ENCODE peak calls at places on chromosomes 13 and 19, in seven cellular contexts. One of them, this sample, is unnamed.

GRCh38 chr19:5125797-5126497 is 157.0 kb downstream of the KDM4B start:
- DNase-seq in activated naive CD4-positive, alpha-beta T cell treated with anti-CD3 and anti-CD28 coated beads, Interleukin-2, amount 10 ng/mL, durations not matched to agents 7 days and 5 days: no peak
- DNase-seq in spleen: no peak
- DNase-seq in stimulated activated CD8-positive, alpha-beta memory T cell treated with anti-CD3 and anti-CD28 coated beads, Interleukin-15, amount 100 ng/mL, for 24 hours: no peak
- DNase-seq in naive thymus-derived CD8-positive, alpha-beta T cell: peak; percentile 50
- DNase-seq in brain pericyte: no peak
- DNase-seq in effector CD4-positive, alpha-beta T cell: no peak
- DNase-seq in this sample: no peak

GRCh38 chr13:34357435-34358232 is 539.7 kb downstream of the RFC3 start:
- DNase-seq in effector CD4-positive, alpha-beta T cell: no peak
- DNase-seq in spleen: no peak
- DNase-seq in activated naive CD4-positive, alpha-beta T cell treated with anti-CD3 and anti-CD28 coated beads, Interleukin-2, amount 10 ng/mL, durations not matched to agents 7 days and 5 days: no peak
- DNase-seq in brain pericyte: no peak
- DNase-seq in stimulated activated CD8-positive, alpha-beta memory T cell treated with anti-CD3 and anti-CD28 coated beads, Interleukin-15, amount 100 ng/mL, for 24 hours: no peak
- DNase-seq in naive thymus-derived CD8-positive, alpha-beta T cell: no peak
- DNase-seq in this sample: no peak

GRCh38 chr19:16066611-16067104 is 9.6 kb upstream of the TPM4 start:
- DNase-seq in brain pericyte: no peak
- DNase-seq in effector CD4-positive, alpha-beta T cell: peak; percentile 35
- DNase-seq in spleen: peak; percentile 82
- DNase-seq in naive thymus-derived CD8-positive, alpha-beta T cell: peak; percentile 54
- DNase-seq in activated naive CD4-positive, alpha-beta T cell treated with anti-CD3 and anti-CD28 coated beads, Interleukin-2, amount 10 ng/mL, durations not matched to agents 7 days and 5 days: peak; percentile 72
- DNase-seq in stimulated activated CD8-positive, alpha-beta memory T cell treated with anti-CD3 and anti-CD28 coated beads, Interleukin-15, amount 100 ng/mL, for 24 hours: no peak
- DNase-seq in this sample: no peak

GRCh38 chr13:76884571-76885202 is 1.5 kb downstream of the KCTD12 start:
- DNase-seq in spleen: no peak
- DNase-seq in brain pericyte: no peak
- DNase-seq in stimulated activated CD8-positive, alpha-beta memory T cell treated with anti-CD3 and anti-CD28 coated beads, Interleukin-15, amount 100 ng/mL, for 24 hours: no peak
- DNase-seq in effector CD4-positive, alpha-beta T cell: no peak
- DNase-seq in activated naive CD4-positive, alpha-beta T cell treated with anti-CD3 and anti-CD28 coated beads, Interleukin-2, amount 10 ng/mL, durations not matched to agents 7 days and 5 days: peak; percentile 22
- DNase-seq in naive thymus-derived CD8-positive, alpha-beta T cell: no peak
- DNase-seq in this sample: no peak

GRCh38 chr13:111517641-111518010 is 197.2 kb downstream of the TEX29 start:
- DNase-seq in activated naive CD4-positive, alpha-beta T cell treated with anti-CD3 and anti-CD28 coated beads, Interleukin-2, amount 10 ng/mL, durations not matched to agents 7 days and 5 days: no peak
- DNase-seq in effector CD4-positive, alpha-beta T cell: no peak
- DNase-seq in stimulated activated CD8-positive, alpha-beta memory T cell treated with anti-CD3 and anti-CD28 coated beads, Interleukin-15, amount 100 ng/mL, for 24 hours: no peak
- DNase-seq in brain pericyte: no peak
- DNase-seq in naive thymus-derived CD8-positive, alpha-beta T cell: no peak
- DNase-seq in spleen: no peak
- DNase-seq in this sample: no peak

GRCh38 chr13:100356889-100357288 is 231.7 kb downstream of the GGACT start:
- DNase-seq in activated naive CD4-positive, alpha-beta T cell treated with anti-CD3 and anti-CD28 coated beads, Interleukin-2, amount 10 ng/mL, durations not matched to agents 7 days and 5 days: no peak
- DNase-seq in naive thymus-derived CD8-positive, alpha-beta T cell: no peak
- DNase-seq in brain pericyte: no peak
- DNase-seq in effector CD4-positive, alpha-beta T cell: no peak
- DNase-seq in spleen: no peak
- DNase-seq in stimulated activated CD8-positive, alpha-beta memory T cell treated with anti-CD3 and anti-CD28 coated beads, Interleukin-15, amount 100 ng/mL, for 24 hours: no peak
- DNase-seq in this sample: no peak

GRCh38 chr19:51258165-51258564 is 7.3 kb downstream of the SIGLECL1 start:
- DNase-seq in activated naive CD4-positive, alpha-beta T cell treated with anti-CD3 and anti-CD28 coated beads, Interleukin-2, amount 10 ng/mL, durations not matched to agents 7 days and 5 days: peak; percentile 49
- DNase-seq in brain pericyte: no peak
- DNase-seq in naive thymus-derived CD8-positive, alpha-beta T cell: no peak
- DNase-seq in spleen: no peak
- DNase-seq in effector CD4-positive, alpha-beta T cell: no peak
- DNase-seq in stimulated activated CD8-positive, alpha-beta memory T cell treated with anti-CD3 and anti-CD28 coated beads, Interleukin-15, amount 100 ng/mL, for 24 hours: no peak
- DNase-seq in this sample: no peak

GRCh38 chr13:46637213-46637612 is 84.2 kb downstream of the LRCH1 start:
- DNase-seq in naive thymus-derived CD8-positive, alpha-beta T cell: no peak
- DNase-seq in effector CD4-positive, alpha-beta T cell: no peak
- DNase-seq in activated naive CD4-positive, alpha-beta T cell treated with anti-CD3 and anti-CD28 coated beads, Interleukin-2, amount 10 ng/mL, durations not matched to agents 7 days and 5 days: no peak
- DNase-seq in brain pericyte: no peak
- DNase-seq in spleen: no peak
- DNase-seq in stimulated activated CD8-positive, alpha-beta memory T cell treated with anti-CD3 and anti-CD28 coated beads, Interleukin-15, amount 100 ng/mL, for 24 hours: no peak
- DNase-seq in this sample: no peak

GRCh38 chr19:39171479-39172465 is 25.0 kb upstream of the NCCRP1 start:
- DNase-seq in stimulated activated CD8-positive, alpha-beta memory T cell treated with anti-CD3 and anti-CD28 coated beads, Interleukin-15, amount 100 ng/mL, for 24 hours: no peak
- DNase-seq in activated naive CD4-positive, alpha-beta T cell treated with anti-CD3 and anti-CD28 coated beads, Interleukin-2, amount 10 ng/mL, durations not matched to agents 7 days and 5 days: no peak
- DNase-seq in effector CD4-positive, alpha-beta T cell: no peak
- DNase-seq in spleen: peak; percentile 71
- DNase-seq in naive thymus-derived CD8-positive, alpha-beta T cell: no peak
- DNase-seq in brain pericyte: peak; percentile 31
- DNase-seq in this sample: no peak

GRCh38 chr19:10686661-10687517 is 14.3 kb upstream of the QTRT1 start:
- DNase-seq in activated naive CD4-positive, alpha-beta T cell treated with anti-CD3 and anti-CD28 coated beads, Interleukin-2, amount 10 ng/mL, durations not matched to agents 7 days and 5 days: no peak
- DNase-seq in stimulated activated CD8-positive, alpha-beta memory T cell treated with anti-CD3 and anti-CD28 coated beads, Interleukin-15, amount 100 ng/mL, for 24 hours: no peak
- DNase-seq in brain pericyte: no peak
- DNase-seq in spleen: no peak
- DNase-seq in naive thymus-derived CD8-positive, alpha-beta T cell: no peak
- DNase-seq in effector CD4-positive, alpha-beta T cell: no peak
- DNase-seq in this sample: no peak

GRCh38 chr19:45922281-45922680 is 7.7 kb upstream of the NANOS2 start:
- DNase-seq in naive thymus-derived CD8-positive, alpha-beta T cell: no peak
- DNase-seq in activated naive CD4-positive, alpha-beta T cell treated with anti-CD3 and anti-CD28 coated beads, Interleukin-2, amount 10 ng/mL, durations not matched to agents 7 days and 5 days: no peak
- DNase-seq in stimulated activated CD8-positive, alpha-beta memory T cell treated with anti-CD3 and anti-CD28 coated beads, Interleukin-15, amount 100 ng/mL, for 24 hours: no peak
- DNase-seq in effector CD4-positive, alpha-beta T cell: no peak
- DNase-seq in brain pericyte: no peak
- DNase-seq in spleen: no peak
- DNase-seq in this sample: no peak

GRCh38 chr19:3375221-3376088 is 9.1 kb downstream of the NFIC start:
- DNase-seq in activated naive CD4-positive, alpha-beta T cell treated with anti-CD3 and anti-CD28 coated beads, Interleukin-2, amount 10 ng/mL, durations not matched to agents 7 days and 5 days: no peak
- DNase-seq in stimulated activated CD8-positive, alpha-beta memory T cell treated with anti-CD3 and anti-CD28 coated beads, Interleukin-15, amount 100 ng/mL, for 24 hours: no peak
- DNase-seq in naive thymus-derived CD8-positive, alpha-beta T cell: no peak
- DNase-seq in spleen: peak; percentile 90
- DNase-seq in brain pericyte: no peak
- DNase-seq in effector CD4-positive, alpha-beta T cell: no peak
- DNase-seq in this sample: no peak

GRCh38 chr13:51910508-51910907 is 48.7 kb downstream of the CCDC70 start:
- DNase-seq in stimulated activated CD8-positive, alpha-beta memory T cell treated with anti-CD3 and anti-CD28 coated beads, Interleukin-15, amount 100 ng/mL, for 24 hours: no peak
- DNase-seq in brain pericyte: no peak
- DNase-seq in spleen: no peak
- DNase-seq in activated naive CD4-positive, alpha-beta T cell treated with anti-CD3 and anti-CD28 coated beads, Interleukin-2, amount 10 ng/mL, durations not matched to agents 7 days and 5 days: no peak
- DNase-seq in naive thymus-derived CD8-positive, alpha-beta T cell: no peak
- DNase-seq in effector CD4-positive, alpha-beta T cell: no peak
- DNase-seq in this sample: no peak

GRCh38 chr13:41974262-41974900 is 13.5 kb upstream of the VWA8 start:
- DNase-seq in brain pericyte: no peak
- DNase-seq in spleen: no peak
- DNase-seq in effector CD4-positive, alpha-beta T cell: no peak
- DNase-seq in stimulated activated CD8-positive, alpha-beta memory T cell treated with anti-CD3 and anti-CD28 coated beads, Interleukin-15, amount 100 ng/mL, for 24 hours: no peak
- DNase-seq in activated naive CD4-positive, alpha-beta T cell treated with anti-CD3 and anti-CD28 coated beads, Interleukin-2, amount 10 ng/mL, durations not matched to agents 7 days and 5 days: no peak
- DNase-seq in naive thymus-derived CD8-positive, alpha-beta T cell: no peak
- DNase-seq in this sample: no peak

GRCh38 chr13:22929391-22930126 is 251.2 kb upstream of the SGCG start:
- DNase-seq in stimulated activated CD8-positive, alpha-beta memory T cell treated with anti-CD3 and anti-CD28 coated beads, Interleukin-15, amount 100 ng/mL, for 24 hours: no peak
- DNase-seq in brain pericyte: no peak
- DNase-seq in naive thymus-derived CD8-positive, alpha-beta T cell: no peak
- DNase-seq in activated naive CD4-positive, alpha-beta T cell treated with anti-CD3 and anti-CD28 coated beads, Interleukin-2, amount 10 ng/mL, durations not matched to agents 7 days and 5 days: no peak
- DNase-seq in effector CD4-positive, alpha-beta T cell: no peak
- DNase-seq in spleen: no peak
- DNase-seq in this sample: no peak

GRCh38 chr13:52599853-52600603 is 42.2 kb upstream of the HNRNPA1L2 start:
- DNase-seq in naive thymus-derived CD8-positive, alpha-beta T cell: no peak
- DNase-seq in stimulated activated CD8-positive, alpha-beta memory T cell treated with anti-CD3 and anti-CD28 coated beads, Interleukin-15, amount 100 ng/mL, for 24 hours: no peak
- DNase-seq in brain pericyte: no peak
- DNase-seq in spleen: peak; percentile 77
- DNase-seq in activated naive CD4-positive, alpha-beta T cell treated with anti-CD3 and anti-CD28 coated beads, Interleukin-2, amount 10 ng/mL, durations not matched to agents 7 days and 5 days: peak; percentile 38
- DNase-seq in effector CD4-positive, alpha-beta T cell: no peak
- DNase-seq in this sample: no peak

GRCh38 chr19:49864890-49865289 is 2.5 kb downstream of the PNKP start:
- DNase-seq in naive thymus-derived CD8-positive, alpha-beta T cell: no peak
- DNase-seq in activated naive CD4-positive, alpha-beta T cell treated with anti-CD3 and anti-CD28 coated beads, Interleukin-2, amount 10 ng/mL, durations not matched to agents 7 days and 5 days: no peak
- DNase-seq in stimulated activated CD8-positive, alpha-beta memory T cell treated with anti-CD3 and anti-CD28 coated beads, Interleukin-15, amount 100 ng/mL, for 24 hours: no peak
- DNase-seq in effector CD4-positive, alpha-beta T cell: no peak
- DNase-seq in spleen: no peak
- DNase-seq in brain pericyte: no peak
- DNase-seq in this sample: no peak

GRCh38 chr19:39617745-39618144 is 15.4 kb downstream of the LGALS13 start:
- DNase-seq in brain pericyte: no peak
- DNase-seq in stimulated activated CD8-positive, alpha-beta memory T cell treated with anti-CD3 and anti-CD28 coated beads, Interleukin-15, amount 100 ng/mL, for 24 hours: no peak
- DNase-seq in naive thymus-derived CD8-positive, alpha-beta T cell: no peak
- DNase-seq in effector CD4-positive, alpha-beta T cell: no peak
- DNase-seq in activated naive CD4-positive, alpha-beta T cell treated with anti-CD3 and anti-CD28 coated beads, Interleukin-2, amount 10 ng/mL, durations not matched to agents 7 days and 5 days: no peak
- DNase-seq in spleen: no peak
- DNase-seq in this sample: no peak

GRCh38 chr19:13076320-13076719 is 26.3 kb downstream of the LYL1 start:
- DNase-seq in activated naive CD4-positive, alpha-beta T cell treated with anti-CD3 and anti-CD28 coated beads, Interleukin-2, amount 10 ng/mL, durations not matched to agents 7 days and 5 days: no peak
- DNase-seq in brain pericyte: no peak
- DNase-seq in naive thymus-derived CD8-positive, alpha-beta T cell: no peak
- DNase-seq in effector CD4-positive, alpha-beta T cell: no peak
- DNase-seq in spleen: no peak
- DNase-seq in stimulated activated CD8-positive, alpha-beta memory T cell treated with anti-CD3 and anti-CD28 coated beads, Interleukin-15, amount 100 ng/mL, for 24 hours: no peak
- DNase-seq in this sample: no peak

GRCh38 chr13:99866781-99867180 is 104.8 kb downstream of the ZIC5 start:
- DNase-seq in stimulated activated CD8-positive, alpha-beta memory T cell treated with anti-CD3 and anti-CD28 coated beads, Interleukin-15, amount 100 ng/mL, for 24 hours: no peak
- DNase-seq in brain pericyte: no peak
- DNase-seq in naive thymus-derived CD8-positive, alpha-beta T cell: no peak
- DNase-seq in spleen: no peak
- DNase-seq in activated naive CD4-positive, alpha-beta T cell treated with anti-CD3 and anti-CD28 coated beads, Interleukin-2, amount 10 ng/mL, durations not matched to agents 7 days and 5 days: no peak
- DNase-seq in effector CD4-positive, alpha-beta T cell: no peak
- DNase-seq in this sample: no peak

GRCh38 chr19:40713939-40714338 is 2.7 kb downstream of the COQ8B start:
- DNase-seq in spleen: peak; percentile 71
- DNase-seq in effector CD4-positive, alpha-beta T cell: no peak
- DNase-seq in naive thymus-derived CD8-positive, alpha-beta T cell: no peak
- DNase-seq in brain pericyte: no peak
- DNase-seq in activated naive CD4-positive, alpha-beta T cell treated with anti-CD3 and anti-CD28 coated beads, Interleukin-2, amount 10 ng/mL, durations not matched to agents 7 days and 5 days: no peak
- DNase-seq in stimulated activated CD8-positive, alpha-beta memory T cell treated with anti-CD3 and anti-CD28 coated beads, Interleukin-15, amount 100 ng/mL, for 24 hours: no peak
- DNase-seq in this sample: no peak

This sample was measured in NCI-H1048.